ENCODE peak calls at places on chromosomes 13 and 19, in six cellular contexts. Z is transverse colon, F is A673, N is K562, I is prostate gland, P is endodermal cell. R is an unnamed sample.

GRCh38 chr13:113635048-113635420 is 23.0 kb downstream of the ATP4B start:
- DNase-seq in Z (no peak), F (no peak), N (no peak), I (no peak), P (no peak), R (no peak)

GRCh38 chr13:31115616-31116015 is 46.1 kb downstream of the HSPH1 start:
- DNase-seq in Z (no peak), F (no peak), N (no peak), I (peak; percentile 40), P (peak; percentile 56), R (no peak)

GRCh38 chr13:97134364-97135095 is 87.6 kb upstream of the MBNL2 start:
- DNase-seq in Z (no peak), F (no peak), N (no peak), I (no peak), P (no peak), R (no peak)

GRCh38 chr13:97856001-97856675 is 97.3 kb upstream of the IPO5 start:
- DNase-seq in Z (peak; percentile 13), F (peak; percentile 72), N (no peak), I (no peak), P (peak; percentile 61), R (peak; percentile 28)

GRCh38 chr13:106709509-106709908 is 141.6 kb upstream of the ARGLU1 start:
- DNase-seq in Z (no peak), F (no peak), N (no peak), I (no peak), P (no peak), R (no peak)

GRCh38 chr13:110030394-110030928 is 244.1 kb upstream of the IRS2 start:
- DNase-seq in Z (no peak), F (no peak), N (no peak), I (no peak), P (no peak), R (no peak)

GRCh38 chr19:58204566-58204965 is 21.7 kb downstream of the ZNF274 start:
- DNase-seq in Z (no peak), F (no peak), N (no peak), I (no peak), P (no peak), R (no peak)

GRCh38 chr13:97600438-97601080 is 166.6 kb downstream of the RAP2A start:
- DNase-seq in Z (no peak), F (peak; percentile 40), N (no peak), I (no peak), P (no peak), R (no peak)

GRCh38 chr19:19548915-19549537 is 11.0 kb downstream of the CILP2 start:
- DNase-seq in Z (no peak), F (no peak), N (no peak), I (no peak), P (no peak), R (no peak)

GRCh38 chr13:54599413-54599812 is 1570.8 kb downstream of the OLFM4 start:
- DNase-seq in Z (no peak), F (peak; percentile 3), N (no peak), I (no peak), P (no peak), R (no peak)

GRCh38 chr19:17953316-17953801 is 13.5 kb upstream of the KCNN1 start:
- DNase-seq in Z (no peak), F (no peak), N (no peak), I (no peak), P (no peak), R (no peak)

GRCh38 chr13:93534181-93534700 is 307.6 kb downstream of the GPC6 start:
- DNase-seq in Z (no peak), F (no peak), N (no peak), I (no peak), P (no peak), R (no peak)

GRCh38 chr19:900302-901111 is 7.2 kb downstream of the RNU6-9 start:
- DNase-seq in Z (no peak), F (peak; percentile 44), N (peak; percentile 91), I (no peak), P (peak; percentile 89), R (no peak)

GRCh38 chr19:46610851-46611770 is 10.0 kb downstream of the CALM3 start:
- DNase-seq in Z (peak; percentile 15), F (no peak), N (no peak), I (no peak), P (no peak), R (no peak)

GRCh38 chr19:1862424-1863307 is 713 bp downstream of the KLF16 start:
- DNase-seq in Z (peak; percentile 60), F (peak; percentile 57), N (peak; percentile 53), I (no peak), P (peak; percentile 83), R (peak; percentile 45)

GRCh38 chr13:59750860-59751259 is 412.9 kb downstream of the DIAPH3 start:
- DNase-seq in Z (no peak), F (peak; percentile 93), N (no peak), I (no peak), P (peak; percentile 86), R (peak; percentile 31)

DNA sequence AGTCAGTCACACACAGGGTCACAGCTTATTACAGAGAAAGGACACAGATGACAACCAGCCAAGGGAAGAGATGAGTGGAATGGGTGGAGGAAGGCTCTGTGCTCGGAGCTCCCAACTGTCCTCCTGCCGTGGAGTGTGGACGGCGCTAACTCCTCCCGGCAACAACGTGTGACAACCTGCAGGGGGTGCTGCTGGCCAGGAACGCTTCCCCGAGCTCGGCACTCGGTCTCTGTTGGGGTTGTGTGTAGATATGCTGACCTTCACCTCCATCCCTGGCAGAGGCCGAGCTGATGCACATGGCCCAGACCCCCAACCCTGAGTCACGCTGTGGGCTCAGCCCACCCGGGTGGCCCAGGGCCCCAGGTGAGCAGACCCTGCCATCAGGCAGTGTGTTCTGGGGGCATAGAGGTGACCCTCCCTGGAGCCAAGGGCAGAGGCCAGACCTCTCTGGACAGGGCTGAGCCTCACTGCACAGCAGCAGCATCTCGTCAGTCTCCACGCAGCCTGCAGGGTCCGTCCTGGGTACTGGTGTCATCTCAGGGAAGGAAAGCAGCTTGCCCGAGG is 14.1 kb downstream of the ZNF444 start:
- DNase-seq in Z (peak; percentile 33), F (no peak), N (peak; percentile 47), I (no peak), P (peak; percentile 89), R (peak; percentile 34)
- TF ChIP-seq CTCF in Z (no peak), F (peak; percentile 54), N (peak; percentile 66), I (no peak), P (peak; percentile 81), R (peak; percentile 52)

DNA sequence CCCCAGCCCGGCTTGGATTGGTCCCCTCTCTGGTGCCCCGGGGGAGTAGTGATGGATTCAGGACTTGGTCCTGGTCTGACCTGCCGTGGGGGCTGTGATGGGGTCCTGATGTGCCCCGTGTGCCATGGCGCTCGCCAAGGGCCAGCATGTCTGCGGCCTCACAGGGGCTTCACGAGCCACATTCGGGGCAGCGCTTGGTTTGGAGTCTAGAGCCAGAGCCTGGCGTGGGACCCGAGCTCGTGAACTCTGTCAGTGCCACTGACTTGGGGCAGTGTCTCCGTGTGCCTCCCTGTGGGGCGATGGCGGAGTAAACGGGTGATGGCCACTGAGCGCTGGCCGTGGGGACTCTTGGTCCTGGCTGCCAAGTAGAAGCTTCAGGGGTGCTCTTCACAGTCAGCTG is 17.1 kb downstream of the KDM4B start:
- DNase-seq in Z (no peak), F (no peak), N (no peak), I (no peak), P (no peak), R (no peak)
- H3K4me1 ChIP-seq in Z (peaks cover 33% of the 10 kb centered on the region), F (no peaks in the 10 kb centered on the region), N (peaks cover 56% of the 10 kb centered on the region), I (peaks cover 49% of the 10 kb centered on the region), P (peaks cover 10% of the 10 kb centered on the region), R (peaks cover 24% of the 10 kb centered on the region)

DNA sequence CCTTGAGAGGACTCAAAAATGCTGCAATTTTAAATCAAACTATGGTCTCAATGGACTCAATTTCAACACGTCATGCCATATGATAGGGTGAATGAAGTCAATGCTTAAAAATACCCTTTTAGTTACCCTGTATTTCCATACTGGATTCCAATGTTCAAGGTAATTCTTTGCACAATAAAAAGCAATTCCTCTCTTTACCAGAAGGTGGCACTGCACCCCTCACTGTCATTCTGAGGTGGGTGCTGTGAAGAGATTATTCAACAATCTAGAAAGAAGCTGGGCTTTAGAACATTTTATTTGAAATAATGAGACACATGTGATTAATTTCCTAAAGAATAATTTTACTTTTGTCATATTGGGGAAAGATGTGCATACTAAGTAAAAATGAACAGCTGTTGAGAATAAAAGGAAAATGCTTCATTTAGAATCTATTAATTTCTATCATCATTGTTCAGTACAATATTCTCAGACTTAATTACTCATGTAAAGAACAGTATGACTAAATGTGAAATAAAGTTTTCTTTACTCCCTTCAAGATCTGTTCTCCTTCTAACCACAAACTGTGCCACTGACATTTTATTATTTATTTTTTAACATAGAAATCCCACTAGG is 789.1 kb downstream of the GPC5 start:
- DNase-seq in Z (no peak), F (peak; percentile 64), N (peak; percentile 11), I (peak; percentile 12), P (peak; percentile 59), R (peak; percentile 29)
- TF ChIP-seq CTCF in Z (peak; percentile 75), F (peak; percentile 88), N (peak; percentile 51), I (peak; percentile 70), P (peak; percentile 97), R (peak; percentile 80)

GRCh38 chr13:46165485-46166220 is 16.3 kb downstream of the LCP1 start:
- DNase-seq in Z (no peak), F (no peak), N (no peak), I (no peak), P (no peak), R (no peak)

GRCh38 chr13:46168341-46168740 is 13.6 kb downstream of the LCP1 start:
- DNase-seq in Z (peak; percentile 28), F (no peak), N (no peak), I (peak; percentile 84), P (no peak), R (peak; percentile 52)

GRCh38 chr13:46164661-46165060 is 17.3 kb downstream of the LCP1 start:
- DNase-seq in Z (no peak), F (no peak), N (no peak), I (peak; percentile 49), P (no peak), R (no peak)

GRCh38 chr13:46166947-46167610 is 14.9 kb downstream of the LCP1 start:
- DNase-seq in Z (no peak), F (no peak), N (no peak), I (no peak), P (no peak), R (no peak)

DNA sequence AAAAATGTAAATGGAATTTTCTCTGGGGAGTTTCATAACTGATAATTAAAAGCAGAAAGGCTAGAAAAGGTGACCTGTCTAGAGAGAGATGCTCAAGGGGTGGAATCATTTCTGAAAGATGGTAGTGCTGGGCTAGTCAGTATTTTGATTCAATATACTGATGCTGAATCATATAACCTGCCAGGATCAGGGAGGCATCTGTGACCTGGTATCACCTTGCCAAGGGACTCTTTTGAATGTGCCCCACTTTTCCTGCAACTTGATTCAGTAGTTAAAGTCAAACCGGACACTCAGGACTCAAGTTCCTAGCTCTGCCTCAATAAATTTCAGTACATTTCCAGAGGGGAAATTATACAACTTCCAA is 15.8 kb downstream of the LCP1 start:
- DNase-seq in Z (no peak), F (no peak), N (no peak), I (no peak), P (no peak), R (no peak)
- H3K4me1 ChIP-seq in Z (peaks cover 20% of the 10 kb centered on the region), F (peaks cover 28% of the 10 kb centered on the region), N (peaks cover 3% of the 10 kb centered on the region), I (peaks cover 4% of the 10 kb centered on the region), P (peaks cover 7% of the 10 kb centered on the region), R (no peaks in the 10 kb centered on the region)

GRCh38 chr19:29690842-29691241 is 24.2 kb downstream of the C19orf12 start:
- DNase-seq in Z (no peak), F (peak; percentile 43), N (peak; percentile 82), I (no peak), P (peak; percentile 79), R (no peak)
- TF ChIP-seq CTCF in Z (peak; percentile 13), F (peak; percentile 31), N (peak; percentile 93), I (no peak), P (peak; percentile 75), R (peak; percentile 18)